ENCODE peak calls at places on chromosomes 13 and 19, in five cellular contexts. Z is right lobe of liver; A is CD8-positive, alpha-beta memory T cell; F is left ventricle myocardium inferior; Q is CD8-positive, alpha-beta T cell. Y is an unnamed sample.

GRCh38 chr13:94419304-94419943 is 60.1 kb downstream of the DCT start:
- DNase-seq in Z (no peak), Q (no peak), F (no peak), A (no peak), Y (no peak)

GRCh38 chr13:102814025-102814607 is 15.2 kb downstream of the BIVM start:
- DNase-seq in Z (no peak), Q (no peak), A (no peak), F (no peak), Y (no peak)

GRCh38 chr19:43534811-43535761 is 2.1 kb downstream of the ZNF575 start:
- DNase-seq in A (no peak), F (peak), Z (peak), Q (no peak), Y (peak)

GRCh38 chr13:44240611-44241010 is 133.0 kb upstream of the SERP2 start:
- DNase-seq in Q (no peak), Z (no peak), A (no peak), F (no peak), Y (peak)

GRCh38 chr19:35501684-35502083 is 11.4 kb upstream of the KRTDAP start:
- DNase-seq in F (no peak), A (no peak), Q (no peak), Z (no peak), Y (no peak)

GRCh38 chr13:99984463-99985242 is 3.1 kb downstream of the ZIC2 start:
- DNase-seq in Q (no peak), Z (no peak), F (no peak), A (no peak), Y (no peak)

GRCh38 chr13:101018720-101019119 is 344.1 kb upstream of the TMTC4 start:
- DNase-seq in F (no peak), A (no peak), Q (no peak), Z (no peak), Y (no peak)

GRCh38 chr13:76836311-76836710 is 49.9 kb downstream of the KCTD12 start:
- DNase-seq in A (no peak), Z (no peak), F (no peak), Q (no peak), Y (no peak)

GRCh38 chr13:60627071-60627686 is 230.2 kb downstream of the TDRD3 start:
- DNase-seq in F (no peak), Q (no peak), Z (no peak), A (no peak), Y (no peak)

GRCh38 chr19:17555929-17556813 is 722 bp downstream of the COLGALT1 start:
- DNase-seq in Q (no peak), Z (peak), A (peak), F (peak), Y (peak)

GRCh38 chr13:80083516-80084085 is 257.3 kb downstream of the SPRY2 start:
- DNase-seq in F (no peak), Z (no peak), Q (no peak), A (no peak), Y (no peak)

GRCh38 chr19:46115396-46116109 is 8.9 kb downstream of the IGFL3 start:
- DNase-seq in Q (no peak), Z (no peak), A (no peak), F (no peak), Y (no peak)

GRCh38 chr13:99878921-99879610 is 92.5 kb downstream of the ZIC5 start:
- DNase-seq in A (no peak), F (no peak), Z (no peak), Q (no peak), Y (no peak)

GRCh38 chr19:21947775-21948174 is 63.0 kb downstream of the ZNF208 start:
- DNase-seq in Z (no peak), Q (no peak), A (no peak), F (no peak), Y (no peak)

GRCh38 chr19:38003427-38004099 is 96.6 kb downstream of the SIPA1L3 start:
- DNase-seq in Z (peak), Q (no peak), A (no peak), F (peak), Y (peak)

GRCh38 chr19:30669329-30670010 is 297.3 kb downstream of the ZNF536 start:
- DNase-seq in A (peak), Z (peak), Q (no peak), F (peak), Y (no peak)

GRCh38 chr13:105817011-105817410 is 718.5 kb downstream of the EFNB2 start:
- DNase-seq in Q (no peak), A (no peak), Z (no peak), F (no peak), Y (no peak)

GRCh38 chr13:71727036-71727435 is 140.0 kb downstream of the DACH1 start:
- DNase-seq in Z (no peak), Q (no peak), F (no peak), A (no peak), Y (no peak)

GRCh38 chr19:47056416-47056815 is 8.0 kb upstream of the TMEM160 start:
- DNase-seq in Z (no peak), Q (no peak), F (no peak), A (no peak), Y (no peak)

GRCh38 chr13:43354147-43354945 is 331.0 kb downstream of the DNAJC15 start:
- DNase-seq in A (no peak), Z (no peak), Q (no peak), F (no peak), Y (no peak)

GRCh38 chr13:30572859-30573275 is 44.9 kb upstream of the USPL1 start:
- DNase-seq in F (no peak), Q (no peak), Z (no peak), A (no peak), Y (no peak)

GRCh38 chr13:24709186-24709913 is 29.1 kb downstream of the ATP12A start:
- DNase-seq in Q (peak), Z (no peak), A (peak), F (no peak), Y (no peak)

GRCh38 chr19:47573076-47574026 is at the start of gene ZNF541:
- DNase-seq in A (peak), Q (peak), Z (peak), F (peak), Y (no peak)

GRCh38 chr19:3867971-3868769 is 668 bp downstream of the ZFR2 start:
- DNase-seq in Z (no peak), A (no peak), Q (no peak), F (no peak), Y (no peak)

GRCh38 chr19:1483067-1483978 is 4.3 kb upstream of the C19orf25 start:
- DNase-seq in Z (peak), A (no peak), Q (no peak), F (no peak), Y (no peak)

GRCh38 chr19:30208661-30209060 is 163.5 kb upstream of the ZNF536 start:
- DNase-seq in Z (no peak), A (no peak), F (no peak), Q (no peak), Y (peak)

GRCh38 chr19:12834976-12835757 is 788 bp upstream of the RTBDN start:
- DNase-seq in Q (no peak), Z (no peak), F (no peak), A (no peak), Y (no peak)

GRCh38 chr19:45508931-45509691 is 1.8 kb downstream of the VASP start:
- DNase-seq in Z (peak), F (peak), Q (no peak), A (no peak), Y (peak)

GRCh38 chr19:16200038-16200775 is 2.5 kb downstream of the AP1M1 start:
- DNase-seq in Z (peak), A (no peak), Q (no peak), F (no peak), Y (peak)

DNA sequence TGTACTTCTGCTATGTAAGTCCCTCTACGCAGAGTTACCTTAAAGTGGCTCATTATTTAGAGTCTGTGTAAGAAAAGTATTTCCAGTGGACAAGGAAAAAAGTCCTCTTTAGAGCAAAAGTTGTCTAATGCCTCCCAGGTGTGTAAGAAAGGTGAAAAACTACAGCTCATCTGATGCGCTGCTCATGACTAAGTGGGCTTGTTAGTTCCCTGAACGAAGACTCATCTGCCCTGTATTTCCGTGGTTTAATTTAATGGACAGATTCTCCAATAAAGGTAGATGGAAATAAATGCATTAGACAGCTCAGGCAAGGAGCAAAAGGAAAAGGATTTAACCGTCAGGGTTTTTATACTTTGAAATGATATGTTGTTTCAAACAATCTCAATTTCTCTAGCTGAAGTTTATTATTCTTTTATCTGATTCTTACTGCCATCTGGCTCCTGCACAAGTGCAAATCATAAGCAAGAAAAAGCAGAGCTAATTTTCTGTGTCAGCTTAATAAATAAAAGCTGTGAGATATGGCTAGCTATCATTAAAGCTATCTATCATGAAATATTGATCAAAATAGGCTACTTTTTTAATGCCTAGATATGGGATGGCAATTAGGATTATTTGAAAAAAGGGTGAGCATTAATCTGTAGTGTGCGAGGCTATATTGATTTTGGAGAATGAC is 73.7 kb upstream of the PCDH9 start:
- DNase-seq in F (no peak), Z (no peak), A (no peak), Q (no peak), Y (no peak)
- H3K27ac ChIP-seq in F (no peak), Z (no peak), A (no peak), Q (no peak), Y (no peak)

GRCh38 chr13:41001695-41002094 is 17.4 kb downstream of the ELF1 start:
- DNase-seq in F (no peak), A (no peak), Z (no peak), Q (no peak), Y (no peak)
- H3K27ac ChIP-seq in F (no peak), A (no peak), Z (no peak), Q (no peak), Y (no peak)

GRCh38 chr13:110466261-110466660 is 95.3 kb downstream of the RAB20 start:
- DNase-seq in A (no peak), Q (no peak), F (no peak), Z (no peak), Y (no peak)
- H3K27ac ChIP-seq in A (no peak), Q (no peak), F (no peak), Z (no peak), Y (no peak)

GRCh38 chr13:31881495-31881882 is 142.2 kb downstream of the RXFP2 start:
- DNase-seq in F (no peak), Q (no peak), A (no peak), Z (no peak), Y (no peak)

GRCh38 chr13:31880849-31881494 is 141.6 kb downstream of the RXFP2 start:
- DNase-seq in Z (no peak), Q (no peak), F (no peak), A (no peak), Y (no peak)

GRCh38 chr13:31875134-31875533 is 135.8 kb downstream of the RXFP2 start:
- DNase-seq in Q (no peak), A (no peak), Z (no peak), F (no peak), Y (no peak)

GRCh38 chr13:31878495-31878894 is 139.2 kb downstream of the RXFP2 start:
- DNase-seq in A (no peak), Q (no peak), F (no peak), Z (no peak), Y (no peak)

DNA sequence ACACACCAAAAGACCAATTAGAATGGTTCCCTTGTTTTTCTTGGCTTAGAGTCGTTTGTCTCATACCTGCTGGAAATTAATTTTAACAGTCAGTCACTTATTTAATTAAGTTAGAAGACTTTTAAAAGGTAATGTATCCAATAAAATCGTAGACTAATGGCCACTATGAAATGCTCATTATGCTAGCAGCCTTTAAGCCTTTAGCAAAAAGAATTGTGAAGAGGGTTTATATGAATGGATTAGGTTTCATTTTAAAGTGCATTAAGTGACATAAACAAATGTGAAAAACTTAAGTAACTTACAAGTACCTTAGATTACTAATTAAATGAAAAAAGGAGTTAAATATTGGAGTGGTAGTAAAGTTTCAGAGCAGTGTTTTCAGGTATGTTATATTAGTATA is 139.6 kb downstream of the RXFP2 start:
- DNase-seq in F (no peak), Z (no peak), A (no peak), Q (no peak), Y (no peak)
- H3K27ac ChIP-seq in F (no peak), Z (no peak), A (no peak), Q (no peak), Y (no peak)